ENCODE peak calls at places on chromosomes 6 and 20, in nine cellular contexts. C is hepatocyte; Y is CD4-positive, CD25-positive, alpha-beta regulatory T cell; E is astrocyte of the cerebellum; M is fibroblast of lung; S is HCT116; W is kidney epithelial cell; A is aorta; I is cardiac muscle cell. B is an unnamed sample.

GRCh38 chr6:134080171-134080795 is 27.9 kb upstream of the SLC2A12 start:
- DNase-seq in Y (no peak), A (no peak), W (peak), M (no peak), C (no peak), E (no peak), S (no peak), I (no peak), B (no peak)

GRCh38 chr20:55054443-55054842 is 579.0 kb downstream of the DOK5 start:
- DNase-seq in I (no peak), E (no peak), S (no peak), A (no peak), C (no peak), W (no peak), M (no peak), Y (no peak), B (no peak)

GRCh38 chr6:148885154-148885870 is 138.5 kb downstream of the UST start:
- DNase-seq in S (no peak), E (peak), A (no peak), I (no peak), M (peak), C (no peak), Y (no peak), W (no peak), B (peak)

GRCh38 chr6:5677219-5678000 is 329.3 kb downstream of the NRN1 start:
- DNase-seq in A (no peak), S (no peak), M (no peak), I (no peak), C (no peak), E (no peak), Y (no peak), W (no peak), B (no peak)

GRCh38 chr6:54255881-54256280 is 52.4 kb upstream of the TINAG start:
- DNase-seq in C (no peak), Y (no peak), S (no peak), I (peak), A (no peak), W (no peak), M (peak), E (no peak), B (peak)

GRCh38 chr6:159095561-159096095 is 50.8 kb upstream of the TAGAP start:
- DNase-seq in A (no peak), M (no peak), W (no peak), C (no peak), E (no peak), S (no peak), I (no peak), Y (no peak), B (no peak)

GRCh38 chr20:20551409-20551808 is 161.0 kb downstream of the RALGAPA2 start:
- DNase-seq in I (no peak), C (no peak), Y (no peak), A (no peak), W (no peak), M (no peak), S (no peak), E (no peak), B (no peak)

GRCh38 chr20:32050324-32050723 is 1.7 kb upstream of the HCK start:
- DNase-seq in W (no peak), C (no peak), S (no peak), A (no peak), Y (no peak), M (no peak), I (no peak), E (no peak), B (no peak)

GRCh38 chr20:59750209-59750840 is 146.0 kb downstream of the PHACTR3 start:
- DNase-seq in A (no peak), S (no peak), E (no peak), Y (no peak), W (no peak), M (no peak), I (no peak), C (no peak), B (no peak)

GRCh38 chr6:132369526-132369925 is 31.7 kb downstream of the MOXD1 start:
- DNase-seq in C (no peak), A (no peak), Y (no peak), S (no peak), W (no peak), M (peak), I (no peak), E (no peak), B (peak)

DNA sequence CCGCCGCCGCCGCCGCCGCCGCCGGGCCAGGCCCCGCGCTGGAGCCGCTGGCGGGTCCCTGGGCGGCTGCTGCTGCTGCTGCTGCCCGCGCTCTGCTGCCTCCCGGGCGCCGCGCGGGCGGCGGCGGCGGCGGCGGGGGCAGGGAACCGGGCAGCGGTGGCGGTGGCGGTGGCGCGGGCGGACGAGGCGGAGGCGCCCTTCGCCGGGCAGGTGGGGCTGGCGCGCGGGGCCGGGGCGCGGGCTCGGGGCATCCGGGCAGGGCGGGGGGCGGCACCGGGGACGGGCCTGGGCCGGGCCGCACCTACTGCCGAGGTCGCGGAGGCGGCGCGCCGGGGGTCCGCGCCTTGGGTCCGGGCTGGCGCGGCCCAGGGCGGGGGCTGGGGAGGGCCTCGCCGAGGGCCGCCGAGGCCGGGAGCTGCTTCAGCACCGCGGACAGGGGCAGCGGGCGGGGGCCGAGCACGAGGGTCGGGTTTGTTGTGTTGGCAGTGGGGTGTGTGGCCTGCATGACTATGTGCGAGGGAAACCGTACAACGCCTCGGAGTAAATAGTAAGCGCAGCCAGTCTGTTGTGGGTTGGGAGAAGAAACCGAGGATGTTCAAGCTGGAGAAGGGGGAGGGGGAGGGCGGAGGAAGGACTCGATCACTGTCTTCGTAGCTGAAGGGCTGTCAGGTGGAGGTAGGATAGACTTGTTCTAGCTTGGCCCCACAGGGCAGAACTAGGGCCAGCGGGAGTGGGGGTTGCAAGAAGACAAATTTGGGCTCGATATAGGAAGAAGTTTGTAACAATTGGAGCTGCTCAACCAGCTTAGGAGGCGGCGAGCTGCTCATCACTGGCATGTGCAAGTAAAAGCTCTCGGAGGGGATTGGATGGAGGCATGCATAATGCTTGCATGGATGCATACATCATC is 538 bp downstream of the MMP24 start:
- DNase-seq in I (peak), A (peak), M (peak), E (peak), C (peak), W (no peak), S (no peak), Y (no peak), B (no peak)
- H3K4me3 ChIP-seq in I (no peak), A (peak), M (no peak), E (peak), C (no peak), W (peak), S (no peak), Y (no peak), B (peak)

GRCh38 chr6:3825331-3825831 is 23.8 kb upstream of the FAM50B start:
- DNase-seq in S (no peak), E (no peak), I (no peak), W (no peak), C (peak), M (peak), Y (no peak), A (peak), B (no peak)
- H3K4me3 ChIP-seq in S (peak), E (no peak), I (no peak), W (no peak), C (no peak), M (peak), Y (no peak), A (no peak), B (peak)

GRCh38 chr6:138311268-138311667 is 66.4 kb upstream of the SMIM28 start:
- DNase-seq in S (no peak), M (no peak), A (no peak), Y (no peak), I (no peak), W (no peak), E (no peak), C (no peak), B (no peak)
- H3K4me3 ChIP-seq in S (no peak), M (no peak), A (no peak), Y (no peak), I (no peak), W (no peak), E (no peak), C (no peak), B (no peak)

GRCh38 chr20:57707320-57707719 is 2.5 kb downstream of the PMEPA1 start:
- DNase-seq in Y (no peak), W (no peak), A (no peak), S (no peak), C (no peak), M (no peak), I (no peak), E (no peak), B (no peak)
- H3K4me3 ChIP-seq in Y (no peak), W (peak), A (peak), S (no peak), C (no peak), M (no peak), I (no peak), E (peak), B (no peak)

GRCh38 chr6:15505463-15505918 is 157.3 kb downstream of the DTNBP1 start:
- DNase-seq in S (no peak), I (no peak), Y (no peak), W (no peak), C (no peak), E (no peak), M (no peak), A (peak), B (peak)

GRCh38 chr6:15503346-15503680 is 159.5 kb downstream of the DTNBP1 start:
- DNase-seq in S (no peak), W (no peak), Y (no peak), M (no peak), C (no peak), E (no peak), A (peak), I (no peak), B (no peak)

GRCh38 chr6:15502451-15503345 is 160.1 kb downstream of the DTNBP1 start:
- DNase-seq in A (no peak), W (no peak), S (no peak), Y (no peak), C (no peak), I (no peak), M (no peak), E (no peak), B (no peak)

GRCh38 chr6:15504581-15505350 is 158.1 kb downstream of the DTNBP1 start:
- DNase-seq in C (peak), E (peak), A (peak), Y (no peak), I (no peak), S (no peak), M (peak), W (peak), B (peak)

DNA sequence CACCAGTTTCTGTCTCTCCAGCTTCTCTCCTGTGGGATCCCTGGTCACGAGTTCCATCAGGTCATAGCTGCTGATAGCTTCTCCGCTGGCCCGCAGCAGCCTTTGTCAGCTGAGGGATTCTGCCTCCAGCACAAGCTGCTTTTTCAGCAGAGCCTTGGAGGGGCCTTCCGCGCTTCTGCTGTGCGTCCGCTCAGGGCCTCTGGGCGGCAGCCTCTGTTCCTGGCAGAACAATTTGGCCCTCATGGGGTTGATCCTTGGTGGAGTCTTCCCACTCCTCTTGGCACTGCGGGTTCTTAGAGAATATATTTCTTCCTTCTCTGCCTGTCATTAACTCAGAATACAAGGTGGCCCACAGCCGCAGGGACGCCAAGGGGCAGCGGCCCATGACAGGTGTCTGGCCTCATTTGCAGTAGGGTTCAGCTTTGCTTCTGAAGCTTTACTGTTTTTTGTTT is 158.8 kb downstream of the DTNBP1 start:
- DNase-seq in M (peak), I (no peak), W (no peak), E (no peak), C (no peak), S (no peak), Y (no peak), A (peak), B (no peak)
- H3K4me3 ChIP-seq in M (no peak), I (no peak), W (no peak), E (no peak), C (no peak), S (no peak), Y (no peak), A (no peak), B (peak)

GRCh38 chr6:44270526-44271405 is 516 bp downstream of the TMEM151B start:
- DNase-seq in A (no peak), S (no peak), C (peak), M (no peak), I (peak), E (no peak), Y (no peak), W (no peak), B (no peak)

GRCh38 chr6:44272529-44272928 is 2.3 kb downstream of the TMEM151B start:
- DNase-seq in S (no peak), M (no peak), I (no peak), E (no peak), Y (no peak), C (no peak), A (no peak), W (no peak), B (no peak)

GRCh38 chr6:44269921-44270525 is at the start of gene TMEM151B:
- DNase-seq in I (no peak), C (no peak), S (no peak), Y (no peak), W (no peak), A (peak), E (no peak), M (no peak), B (no peak)

GRCh38 chr6:44271914-44272313 is 1.7 kb downstream of the TMEM151B start:
- DNase-seq in W (no peak), I (no peak), Y (no peak), C (no peak), M (no peak), A (no peak), E (no peak), S (no peak), B (no peak)

GRCh38 chr6:44271406-44271723 is 1.1 kb downstream of the TMEM151B start:
- DNase-seq in M (no peak), S (no peak), Y (no peak), C (no peak), I (no peak), A (no peak), W (no peak), E (no peak), B (no peak)
- H3K4me3 ChIP-seq in M (no peak), S (no peak), Y (no peak), C (no peak), I (no peak), A (no peak), W (no peak), E (no peak), B (no peak)

DNA sequence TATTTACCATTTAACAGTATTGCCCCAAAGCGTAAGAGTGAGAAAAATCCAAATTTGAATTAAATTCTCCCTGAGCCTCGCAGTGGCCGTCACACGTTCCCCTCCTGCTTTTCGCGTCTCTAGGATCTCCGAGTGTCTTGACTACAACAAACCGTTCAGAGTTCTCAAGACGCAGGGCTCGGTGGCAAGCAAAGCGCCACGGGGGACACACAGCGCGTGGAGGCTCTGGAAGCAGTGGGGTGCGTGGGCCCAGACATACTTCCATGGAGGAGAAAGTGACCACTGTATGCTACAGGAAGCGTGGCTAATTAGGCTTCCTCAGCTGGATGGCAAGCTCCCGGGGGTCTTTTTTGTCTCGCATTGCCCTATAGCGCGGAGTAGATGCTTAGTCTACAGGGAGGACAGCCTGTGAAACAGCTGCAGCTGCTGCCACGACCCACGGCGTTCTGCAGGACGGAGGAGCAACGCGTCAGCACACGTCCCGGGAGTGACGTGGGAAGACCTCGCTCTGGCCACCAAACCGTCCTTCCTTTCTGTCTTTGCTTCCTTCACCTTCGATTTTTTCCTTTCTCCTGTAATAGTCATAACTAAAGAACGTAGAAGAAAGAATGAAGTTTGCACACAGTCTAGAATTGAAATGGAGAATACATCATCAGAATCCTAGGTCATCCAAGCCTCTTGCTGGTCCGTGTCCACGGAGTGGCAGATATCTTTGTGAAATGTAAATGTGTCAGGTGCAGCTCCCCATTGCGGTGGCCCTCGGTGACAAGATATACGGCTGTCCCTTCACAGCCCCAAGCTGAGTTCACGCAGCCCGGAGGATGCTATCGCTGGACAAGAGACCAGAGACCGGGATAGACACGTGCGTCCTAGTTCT is 104.2 kb upstream of the QKI start:
- DNase-seq in A (no peak), I (no peak), C (no peak), M (no peak), W (no peak), E (no peak), S (no peak), Y (no peak), B (no peak)
- H3K4me3 ChIP-seq in A (no peak), I (no peak), C (no peak), M (no peak), W (no peak), E (no peak), S (no peak), Y (no peak), B (no peak)

GRCh38 chr6:169426611-169427010 is 173.0 kb upstream of the THBS2 start:
- DNase-seq in E (no peak), M (no peak), A (no peak), C (no peak), W (no peak), S (no peak), Y (no peak), I (no peak), B (no peak)

GRCh38 chr6:169427856-169428255 is 174.2 kb upstream of the THBS2 start:
- DNase-seq in C (peak), I (no peak), A (no peak), W (no peak), S (no peak), E (no peak), M (peak), Y (no peak), B (peak)

GRCh38 chr6:169424149-169424804 is 170.6 kb upstream of the THBS2 start:
- DNase-seq in C (no peak), S (no peak), A (peak), E (no peak), W (no peak), M (no peak), I (no peak), Y (no peak), B (no peak)

GRCh38 chr6:169424821-169425240 is 171.2 kb upstream of the THBS2 start:
- DNase-seq in E (peak), W (no peak), A (no peak), M (peak), S (no peak), I (no peak), C (no peak), Y (no peak), B (peak)

GRCh38 chr6:169425628-169426370 is 172.2 kb upstream of the THBS2 start:
- DNase-seq in W (no peak), S (no peak), E (no peak), I (no peak), M (peak), Y (no peak), C (no peak), A (no peak), B (no peak)
- H3K4me3 ChIP-seq in W (no peak), S (no peak), E (no peak), I (no peak), M (no peak), Y (no peak), C (no peak), A (no peak), B (no peak)

GRCh38 chr6:157162756-157163433 is 160.4 kb downstream of the TMEM242 start:
- DNase-seq in Y (no peak), A (no peak), C (no peak), I (no peak), S (no peak), E (no peak), M (no peak), W (no peak), B (no peak)

GRCh38 chr6:157163434-157164159 is 159.7 kb downstream of the TMEM242 start:
- DNase-seq in M (no peak), S (no peak), W (no peak), Y (no peak), A (no peak), C (no peak), I (no peak), E (no peak), B (no peak)

GRCh38 chr6:157169186-157169585 is 154.1 kb downstream of the TMEM242 start:
- DNase-seq in A (no peak), W (no peak), E (no peak), S (no peak), I (no peak), C (no peak), Y (no peak), M (no peak), B (no peak)

GRCh38 chr6:157161912-157162311 is 161.4 kb downstream of the TMEM242 start:
- DNase-seq in I (no peak), M (no peak), W (no peak), E (no peak), Y (no peak), C (no peak), A (no peak), S (no peak), B (no peak)

DNA sequence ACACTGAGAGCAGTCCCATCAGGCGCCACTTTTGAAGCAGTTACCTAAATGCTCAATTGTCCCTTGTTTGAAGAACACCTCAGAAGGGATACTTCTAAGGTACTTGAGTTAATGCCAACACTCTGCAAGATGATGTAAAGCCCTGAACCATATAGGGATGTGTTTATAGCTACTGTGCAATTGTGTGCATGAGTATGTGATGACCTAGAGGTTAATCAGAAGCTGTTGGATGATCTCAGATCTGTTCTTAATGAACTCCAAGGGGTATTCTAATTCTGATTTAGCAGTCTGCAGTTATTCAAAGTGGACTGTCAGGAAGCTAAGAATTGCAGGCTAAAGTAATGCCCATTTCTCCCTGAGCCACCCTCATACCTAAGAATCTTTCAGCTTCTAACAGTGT is 158.3 kb downstream of the TMEM242 start:
- DNase-seq in A (no peak), C (no peak), Y (no peak), S (no peak), W (no peak), E (no peak), I (no peak), M (no peak), B (no peak)
- H3K4me3 ChIP-seq in A (no peak), C (no peak), Y (no peak), S (no peak), W (no peak), E (no peak), I (no peak), M (no peak), B (no peak)